ENCODE peak calls at places on chromosomes 11 and 22, in four cellular contexts. I is fibroblast of villous mesenchyme, Z is uterus, N is tibial nerve. Y is an unnamed sample.

GRCh38 chr11:47886096-47886495 is 37.9 kb upstream of the NUP160 start:
- DNase-seq in I (peak; percentile 75), Z (no peak), N (peak; percentile 41), Y (peak; percentile 19)

GRCh38 chr11:44005956-44006355 is 41.8 kb upstream of the ACCSL start:
- DNase-seq in I (no peak), Z (no peak), N (no peak), Y (no peak)

GRCh38 chr11:68504432-68505066 is 44.0 kb downstream of the PPP6R3 start:
- DNase-seq in N (no peak), I (no peak), Z (no peak), Y (no peak)

GRCh38 chr22:49328630-49329405 is 498.9 kb downstream of the BRD1 start:
- DNase-seq in N (no peak), Z (no peak), I (no peak), Y (no peak)

GRCh38 chr11:58024601-58025091 is 965 bp downstream of the OR9Q1 start:
- DNase-seq in Z (peak; percentile 36), N (peak; percentile 51), I (peak; percentile 44), Y (no peak)

GRCh38 chr11:64186205-64187165 is 514 bp downstream of the STIP1 start:
- DNase-seq in N (no peak), Z (no peak), I (peak; percentile 28), Y (peak; percentile 18)

GRCh38 chr11:36507824-36508489 is 2.1 kb downstream of the TRAF6 start:
- DNase-seq in I (peak; percentile 64), N (no peak), Z (no peak), Y (peak; percentile 11)

GRCh38 chr11:65500262-65501004 is 1.6 kb downstream of the MALAT1 start:
- DNase-seq in N (peak; percentile 63), I (peak; percentile 58), Z (no peak), Y (peak; percentile 25)

GRCh38 chr22:20509344-20510047 is 2.1 kb downstream of the MED15 start:
- DNase-seq in I (peak; percentile 96), N (peak; percentile 79), Z (peak; percentile 66), Y (peak; percentile 93)

GRCh38 chr22:46041642-46042041 is 64.7 kb upstream of the WNT7B start:
- DNase-seq in I (no peak), N (no peak), Z (no peak), Y (no peak)

GRCh38 chr11:93166194-93166593 is 31.6 kb downstream of the SLC36A4 start:
- DNase-seq in N (no peak), I (no peak), Z (no peak), Y (no peak)

GRCh38 chr11:103806130-103806900 is 230.1 kb upstream of the DDI1 start:
- DNase-seq in Z (no peak), I (peak; percentile 88), N (peak; percentile 39), Y (peak; percentile 73)

GRCh38 chr22:26479792-26480610 is 3.6 kb downstream of the HPS4 start:
- DNase-seq in N (no peak), I (peak; percentile 8), Z (no peak), Y (peak; percentile 38)

GRCh38 chr22:19478466-19479357 is at the start of gene UFD1:
- DNase-seq in Z (peak; percentile 84), I (peak; percentile 93), N (peak; percentile 53), Y (peak; percentile 84)

GRCh38 chr22:37139762-37140161 is 10.0 kb downstream of the IL2RB start:
- DNase-seq in I (no peak), N (no peak), Z (no peak), Y (no peak)

GRCh38 chr11:69361048-69361447 is 67.1 kb downstream of the MYEOV start:
- DNase-seq in N (no peak), Z (no peak), I (no peak), Y (no peak)

GRCh38 chr22:44538071-44538470 is 40.0 kb upstream of the RTL6 start:
- DNase-seq in N (no peak), Z (no peak), I (peak; percentile 47), Y (peak; percentile 71)

GRCh38 chr22:37633693-37634504 is 5.6 kb upstream of the SH3BP1 start:
- DNase-seq in N (peak; percentile 71), Z (peak; percentile 92), I (peak; percentile 90), Y (no peak)

GRCh38 chr22:23402275-23403151 is 177.6 kb downstream of the IGLL1 start:
- DNase-seq in I (peak; percentile 16), Z (peak; percentile 45), N (no peak), Y (peak; percentile 82)
- TF ChIP-seq CTCF in I (peak; percentile 44), Z (peak; percentile 39), N (peak; percentile 54), Y (peak; percentile 35)

GRCh38 chr11:126103150-126103549 is 40.5 kb upstream of the CDON start:
- DNase-seq in Z (no peak), N (no peak), I (no peak), Y (no peak)
- H3K4me3 ChIP-seq in Z (no peak overlapping the region), N (no peak overlapping the region), I (no peak overlapping the region), Y (no peak overlapping the region)

DNA sequence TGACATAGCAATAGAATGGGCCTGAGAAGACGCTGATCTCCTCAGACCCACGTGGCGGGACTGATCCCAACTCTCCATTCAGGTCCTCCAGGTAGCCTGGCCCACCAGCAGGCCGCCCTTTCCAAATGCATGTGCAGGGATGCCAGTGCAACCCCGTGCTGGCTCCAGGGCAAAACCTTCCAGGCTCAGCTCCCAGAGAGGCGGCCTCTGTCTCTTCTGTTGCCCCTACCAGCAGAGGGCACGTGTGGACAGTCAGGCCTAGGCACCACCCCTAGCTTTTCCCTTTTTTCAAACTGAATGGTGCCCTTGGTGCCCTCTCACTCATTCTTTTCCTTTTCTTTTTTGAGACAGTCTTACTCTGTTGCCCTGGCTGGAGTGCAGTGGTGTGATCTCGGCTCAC is 121.7 kb downstream of the OSBP2 start:
- DNase-seq in N (no peak), Z (no peak), I (no peak), Y (no peak)
- TF ChIP-seq CTCF in N (no peak), Z (no peak), I (no peak), Y (peak; percentile 34)

DNA sequence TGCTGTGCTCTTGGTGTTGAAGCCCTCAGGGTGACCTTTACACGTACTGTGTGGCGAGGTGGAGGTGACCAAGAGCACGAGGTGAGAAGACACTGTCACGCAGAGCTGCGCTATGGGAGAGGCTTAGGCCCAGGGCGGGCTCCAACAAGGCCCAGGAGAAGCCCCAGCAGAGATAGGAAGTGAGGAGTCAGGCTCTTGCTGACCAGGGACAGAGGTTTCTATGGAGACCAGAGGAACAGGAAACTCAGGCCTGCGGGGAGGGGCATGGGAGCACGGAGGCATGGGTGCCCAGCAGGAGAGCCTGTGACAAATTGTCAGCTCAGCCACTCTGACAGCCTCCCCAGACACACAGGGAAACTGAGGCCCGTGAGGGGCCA is 15.8 kb downstream of the DGKZ start:
- DNase-seq in N (peak; percentile 41), I (peak; percentile 71), Z (no peak), Y (peak; percentile 59)
- H3K4me3 ChIP-seq in N (no peak overlapping the region), I (no peak overlapping the region), Z (no peak overlapping the region), Y (no peak overlapping the region)

DNA sequence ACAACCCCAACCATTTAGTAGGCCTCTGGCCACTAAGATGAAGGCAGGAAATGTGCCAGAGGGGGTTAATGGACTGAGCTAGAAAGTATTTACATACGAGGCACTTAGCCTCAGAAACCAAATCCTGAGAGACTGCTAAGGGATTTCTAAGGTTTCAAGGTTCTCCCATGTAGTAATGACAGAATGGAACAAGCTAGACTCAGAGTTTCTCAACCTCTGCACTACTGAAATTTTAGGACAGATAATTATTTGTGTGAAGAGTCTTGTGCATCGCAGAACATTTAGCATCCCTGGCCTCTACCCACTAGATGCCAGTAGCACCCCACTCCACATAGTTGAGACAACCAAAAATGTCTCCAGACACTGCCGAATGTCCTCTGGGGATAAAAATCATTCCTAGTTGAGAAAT is 54.8 kb upstream of the CHRM4 start:
- DNase-seq in Z (no peak), I (peak; percentile 42), N (no peak), Y (no peak)
- TF ChIP-seq CTCF in Z (no peak), I (peak; percentile 36), N (peak; percentile 10), Y (peak; percentile 25)

Y was measured in epithelial cell of esophagus.